ENCODE peak calls at places on chromosome 15, in five cellular contexts. One of them, this sample, is unnamed.

GRCh38 chr15:98394546-98394945 is 253.8 kb upstream of the IGF1R start:
- DNase-seq in CD4-positive, alpha-beta memory T cell: no peak
- DNase-seq in T1000: no peak
- DNase-seq in T-helper 17 cell: no peak
- DNase-seq in HFF-Myc: no peak
- DNase-seq in this sample: no peak

GRCh38 chr15:45499426-45499825 is 23.1 kb downstream of the SLC30A4 start:
- DNase-seq in CD4-positive, alpha-beta memory T cell: no peak
- DNase-seq in T1000: no peak
- DNase-seq in T-helper 17 cell: no peak
- DNase-seq in HFF-Myc: no peak
- DNase-seq in this sample: no peak

GRCh38 chr15:86079491-86080266 is at the start of gene AGBL1:
- DNase-seq in CD4-positive, alpha-beta memory T cell: no peak
- DNase-seq in T1000: no peak
- DNase-seq in T-helper 17 cell: no peak
- DNase-seq in HFF-Myc: no peak
- DNase-seq in this sample: no peak

GRCh38 chr15:61879219-61879618 is 181.0 kb downstream of the VPS13C start:
- DNase-seq in CD4-positive, alpha-beta memory T cell: no peak
- DNase-seq in T1000: no peak
- DNase-seq in T-helper 17 cell: no peak
- DNase-seq in HFF-Myc: no peak
- DNase-seq in this sample: no peak

GRCh38 chr15:98657721-98658120 is 9.4 kb downstream of the IGF1R start:
- DNase-seq in CD4-positive, alpha-beta memory T cell: no peak
- DNase-seq in T1000: no peak
- DNase-seq in T-helper 17 cell: no peak
- DNase-seq in HFF-Myc: no peak
- DNase-seq in this sample: no peak

GRCh38 chr15:40307421-40308165 is at the start of gene PLCB2:
- DNase-seq in CD4-positive, alpha-beta memory T cell: peak; percentile 73
- DNase-seq in T1000: no peak
- DNase-seq in T-helper 17 cell: peak; percentile 43
- DNase-seq in HFF-Myc: no peak
- DNase-seq in this sample: peak; percentile 17

GRCh38 chr15:77907824-77908751 is 169.4 kb downstream of the TBC1D2B start:
- DNase-seq in CD4-positive, alpha-beta memory T cell: peak; percentile 36
- DNase-seq in T1000: no peak
- DNase-seq in T-helper 17 cell: peak; percentile 25
- DNase-seq in HFF-Myc: no peak
- DNase-seq in this sample: no peak

GRCh38 chr15:88036154-88036839 is 220.2 kb downstream of the NTRK3 start:
- DNase-seq in CD4-positive, alpha-beta memory T cell: no peak
- DNase-seq in T1000: no peak
- DNase-seq in T-helper 17 cell: no peak
- DNase-seq in HFF-Myc: no peak
- DNase-seq in this sample: no peak

GRCh38 chr15:51864408-51865056 is 35.1 kb downstream of the TMOD3 start:
- DNase-seq in CD4-positive, alpha-beta memory T cell: no peak
- DNase-seq in T1000: peak; percentile 20
- DNase-seq in T-helper 17 cell: no peak
- DNase-seq in HFF-Myc: no peak
- DNase-seq in this sample: no peak

GRCh38 chr15:92625297-92625980 is 30.1 kb downstream of the FAM174B start:
- DNase-seq in CD4-positive, alpha-beta memory T cell: no peak
- DNase-seq in T1000: no peak
- DNase-seq in T-helper 17 cell: no peak
- DNase-seq in HFF-Myc: no peak
- DNase-seq in this sample: no peak

GRCh38 chr15:57866149-57866736 is 159.7 kb downstream of the POLR2M start:
- DNase-seq in CD4-positive, alpha-beta memory T cell: peak; percentile 11
- DNase-seq in T1000: no peak
- DNase-seq in T-helper 17 cell: no peak
- DNase-seq in HFF-Myc: no peak
- DNase-seq in this sample: peak; percentile 52

GRCh38 chr15:60035344-60035743 is 31.2 kb downstream of the FOXB1 start:
- DNase-seq in CD4-positive, alpha-beta memory T cell: no peak
- DNase-seq in T1000: no peak
- DNase-seq in T-helper 17 cell: no peak
- DNase-seq in HFF-Myc: no peak
- DNase-seq in this sample: no peak

This sample was measured in NCI-H524.